ENCODE peak calls at places on chromosomes 11 and 22, in eight cellular contexts. X is NCI-H1092; G is nucleus accumbens; T is mucosa of gallbladder; W is skeletal muscle cell; L is stimulated activated CD4-positive, alpha-beta T cell treated with anti-CD3 and anti-CD28 coated beads, Interleukin-4, amount 100 ng/mL, for 1 hour; U is GM18507; A is activated T-helper 9 cell treated with anti-CD3 and anti-CD28 coated beads, Interleukin-2, amount 50 U/mL, for 16 hours. V is an unnamed sample.

GRCh38 chr11:10518891-10519290 is 22.1 kb downstream of the RNF141 start:
- DNase-seq in L (no peak), T (no peak), U (no peak), W (no peak), A (no peak), X (no peak), G (no peak), V (no peak)

GRCh38 chr11:57405271-57405890 is 14.9 kb upstream of the PRG2 start:
- DNase-seq in G (no peak), X (no peak), A (no peak), W (no peak), U (no peak), T (no peak), L (no peak), V (no peak)

GRCh38 chr11:67024410-67024809 is 1.5 kb downstream of the SYT12 start:
- DNase-seq in W (no peak), X (no peak), T (no peak), A (peak), U (no peak), G (no peak), L (peak), V (no peak)

GRCh38 chr22:49365191-49365837 is 462.4 kb downstream of the BRD1 start:
- DNase-seq in L (no peak), W (no peak), T (peak), U (no peak), G (no peak), X (no peak), A (no peak), V (no peak)

GRCh38 chr22:44500623-44501022 is 2.6 kb upstream of the RTL6 start:
- DNase-seq in L (no peak), G (no peak), X (no peak), T (no peak), U (no peak), A (no peak), W (no peak), V (no peak)

GRCh38 chr11:75531325-75531724 is 5.6 kb upstream of the GDPD5 start:
- DNase-seq in W (no peak), G (no peak), X (no peak), T (no peak), A (no peak), U (no peak), L (no peak), V (no peak)

GRCh38 chr11:75715688-75716087 is 1.9 kb upstream of the MOGAT2 start:
- DNase-seq in A (no peak), L (no peak), U (no peak), W (no peak), T (no peak), G (no peak), X (no peak), V (no peak)

GRCh38 chr22:48137640-48138039 is 1375.2 kb downstream of the TBC1D22A start:
- DNase-seq in T (no peak), G (no peak), U (no peak), A (no peak), L (no peak), X (no peak), W (no peak), V (no peak)

GRCh38 chr11:73141309-73142127 is 600 bp downstream of the FCHSD2 start:
- DNase-seq in W (no peak), A (peak), U (no peak), X (peak), T (peak), G (peak), L (peak), V (peak)

GRCh38 chr22:40791241-40791640 is 27.9 kb downstream of the SLC25A17 start:
- DNase-seq in W (no peak), X (no peak), T (no peak), G (no peak), L (no peak), A (no peak), U (no peak), V (peak)

GRCh38 chr11:16925495-16926065 is 88.6 kb downstream of the PLEKHA7 start:
- DNase-seq in U (no peak), L (peak), G (no peak), A (no peak), W (no peak), X (peak), T (peak), V (peak)

GRCh38 chr11:64234840-64235379 is 526 bp downstream of the VEGFB start:
- DNase-seq in X (no peak), G (no peak), W (no peak), A (peak), L (peak), T (no peak), U (no peak), V (no peak)

GRCh38 chr22:44391026-44391425 is 78.3 kb upstream of the SHISAL1 start:
- DNase-seq in U (no peak), W (no peak), G (no peak), A (no peak), L (no peak), T (no peak), X (no peak), V (peak)

GRCh38 chr22:27879923-27880322 is 39.1 kb downstream of the PITPNB start:
- DNase-seq in X (peak), A (no peak), T (no peak), G (no peak), L (no peak), U (no peak), W (no peak), V (peak)

GRCh38 chr11:36118084-36118483 is 171.1 kb downstream of the COMMD9 start:
- DNase-seq in T (no peak), X (no peak), A (no peak), U (no peak), L (no peak), W (no peak), G (no peak), V (no peak)

GRCh38 chr11:12508151-12508740 is 130.9 kb downstream of the PARVA start:
- DNase-seq in G (no peak), A (no peak), W (no peak), T (peak), L (no peak), X (no peak), U (no peak), V (peak)

GRCh38 chr22:49403102-49403501 is 424.6 kb downstream of the BRD1 start:
- DNase-seq in L (no peak), G (no peak), X (no peak), W (no peak), T (no peak), A (no peak), U (no peak), V (no peak)

GRCh38 chr11:70434813-70435300 is 36.5 kb downstream of the CTTN start:
- DNase-seq in G (no peak), W (no peak), U (no peak), L (no peak), X (no peak), A (no peak), T (no peak), V (no peak)

GRCh38 chr22:48902001-48902869 is 925.4 kb downstream of the BRD1 start:
- DNase-seq in G (no peak), W (no peak), L (no peak), X (no peak), U (no peak), T (no peak), A (no peak), V (no peak)

GRCh38 chr11:2778630-2779498 is 79.1 kb upstream of the KCNQ1OT1 start:
- DNase-seq in A (no peak), G (peak), W (no peak), L (peak), U (no peak), X (peak), T (peak), V (peak)

GRCh38 chr11:64004590-64004984 is 18.3 kb downstream of the OTUB1 start:
- DNase-seq in A (no peak), W (no peak), L (no peak), G (no peak), X (no peak), U (no peak), T (no peak), V (no peak)

GRCh38 chr11:12499071-12499470 is 121.7 kb downstream of the PARVA start:
- DNase-seq in G (no peak), T (no peak), X (no peak), L (no peak), W (no peak), A (no peak), U (no peak), V (no peak)

GRCh38 chr11:123304828-123305530 is 109.9 kb upstream of the CLMP start:
- DNase-seq in L (no peak), X (peak), A (no peak), W (no peak), U (no peak), G (no peak), T (no peak), V (no peak)

GRCh38 chr11:117878314-117878938 is 2.0 kb upstream of the FXYD6 start:
- DNase-seq in T (no peak), A (no peak), W (no peak), U (no peak), X (no peak), G (no peak), L (no peak), V (no peak)

GRCh38 chr11:118696673-118697226 is 17.3 kb upstream of the TREH start:
- DNase-seq in L (no peak), U (no peak), G (no peak), T (no peak), W (no peak), X (no peak), A (no peak), V (no peak)

GRCh38 chr11:131495417-131495816 is 125.0 kb downstream of the NTM start:
- DNase-seq in A (no peak), T (peak), L (no peak), X (no peak), G (peak), U (no peak), W (no peak), V (no peak)

GRCh38 chr11:44766112-44766971 is 39.6 kb downstream of the TSPAN18 start:
- DNase-seq in G (no peak), X (peak), W (peak), L (no peak), A (no peak), T (no peak), U (no peak), V (peak)

GRCh38 chr11:15988693-15989231 is 367.6 kb downstream of the SOX6 start:
- DNase-seq in G (no peak), T (no peak), X (no peak), L (no peak), W (no peak), A (no peak), U (no peak), V (no peak)

GRCh38 chr11:834371-835316 is 1.9 kb downstream of the CD151 start:
- DNase-seq in L (no peak), X (no peak), T (peak), A (no peak), G (no peak), W (no peak), U (no peak), V (peak)

GRCh38 chr11:6565988-6566703 is 37.3 kb downstream of the RRP8 start:
- DNase-seq in W (no peak), X (no peak), T (no peak), A (no peak), G (no peak), L (no peak), U (no peak), V (no peak)

GRCh38 chr11:35165416-35166368 is 26.7 kb downstream of the CD44 start:
- DNase-seq in T (peak), L (peak), G (no peak), U (peak), X (no peak), A (peak), W (no peak), V (peak)

GRCh38 chr11:5364214-5364613 is 12.9 kb downstream of the OR51B6 start:
- DNase-seq in W (peak), G (no peak), T (no peak), L (no peak), U (no peak), X (no peak), A (no peak), V (peak)

GRCh38 chr11:26572770-26573402 is 823 bp upstream of the MUC15 start:
- DNase-seq in U (no peak), X (no peak), W (no peak), T (no peak), A (no peak), G (no peak), L (no peak), V (no peak)

GRCh38 chr11:102530558-102530957 is at the start of gene MMP7:
- DNase-seq in G (no peak), L (no peak), X (no peak), W (peak), A (no peak), U (no peak), T (peak), V (peak)

GRCh38 chr11:71309611-71310010 is 57.2 kb upstream of the SHANK2 start:
- DNase-seq in X (no peak), U (no peak), L (no peak), T (no peak), G (no peak), W (no peak), A (no peak), V (no peak)

GRCh38 chr22:42905702-42906183 is 48.7 kb upstream of the ARFGAP3 start:
- DNase-seq in L (no peak), A (no peak), W (no peak), X (peak), G (no peak), U (no peak), T (peak), V (no peak)

V was measured in astrocyte.